ENCODE peak calls at places on chromosomes 2 and 18, in four cellular contexts. D, A, X and P are unnamed samples.

GRCh38 chr2:11018651-11019185 is 107.0 kb downstream of the KCNF1 start:
- DNase-seq in A (no peak), X (no peak), D (no peak), P (no peak)

GRCh38 chr18:41266214-41266613 is 688.8 kb upstream of the PIK3C3 start:
- DNase-seq in X (no peak), A (no peak), D (no peak), P (no peak)

GRCh38 chr2:6986251-6986893 is 69.2 kb downstream of the RNF144A start:
- DNase-seq in X (no peak), D (no peak), A (no peak), P (no peak)

GRCh38 chr2:45938649-45939511 is 287.4 kb downstream of the PRKCE start:
- DNase-seq in D (peak; percentile 75), X (peak; percentile 96), A (peak; percentile 73), P (peak; percentile 86)

GRCh38 chr2:69097148-69097610 is 84.2 kb downstream of the ANTXR1 start:
- DNase-seq in D (no peak), X (no peak), A (no peak), P (no peak)

GRCh38 chr2:3847397-3848052 is 144.2 kb downstream of the DCDC2C start:
- DNase-seq in X (no peak), A (no peak), D (no peak), P (no peak)

GRCh38 chr18:54945726-54946125 is 13.5 kb downstream of the CCDC68 start:
- DNase-seq in X (no peak), D (no peak), A (no peak), P (no peak)

GRCh38 chr2:233848276-233848675 is 6.1 kb downstream of the HJURP start:
- DNase-seq in A (no peak), D (no peak), X (no peak), P (no peak)

GRCh38 chr2:143937563-143938346 is 582.2 kb downstream of the ZEB2 start:
- DNase-seq in A (no peak), X (no peak), D (peak; percentile 30), P (no peak)

GRCh38 chr2:26491563-26492167 is 13.7 kb upstream of the OTOF start:
- DNase-seq in A (no peak), D (peak; percentile 5), X (no peak), P (no peak)

GRCh38 chr2:24201496-24201895 is 26.6 kb downstream of the FAM228A start:
- DNase-seq in D (peak; percentile 45), X (no peak), A (no peak), P (no peak)

GRCh38 chr2:101699191-101699938 is 1.9 kb downstream of the MAP4K4 start:
- DNase-seq in A (no peak), D (no peak), X (no peak), P (no peak)

GRCh38 chr2:88329815-88330603 is 122.5 kb downstream of the FOXI3 start:
- DNase-seq in A (no peak), D (no peak), X (peak; percentile 11), P (no peak)

GRCh38 chr2:240254337-240255164 is 114.1 kb upstream of the OTOS start:
- DNase-seq in A (no peak), D (peak; percentile 25), X (no peak), P (no peak)

GRCh38 chr2:13686262-13686661 is 946.3 kb upstream of the LRATD1 start:
- DNase-seq in A (no peak), D (no peak), X (no peak), P (no peak)

GRCh38 chr2:24209389-24210105 is 34.7 kb downstream of the FAM228A start:
- DNase-seq in D (no peak), X (no peak), A (no peak), P (no peak)

GRCh38 chr18:78685250-78685979 is 294.2 kb upstream of the SALL3 start:
- DNase-seq in A (no peak), X (no peak), D (no peak), P (no peak)

GRCh38 chr2:119721462-119721861 is 38.3 kb upstream of the PTPN4 start:
- DNase-seq in D (no peak), X (no peak), A (no peak), P (no peak)

GRCh38 chr2:24863636-24864035 is 56.4 kb downstream of the ADCY3 start:
- DNase-seq in X (no peak), D (no peak), A (no peak), P (no peak)

GRCh38 chr2:207482630-207483029 is 47.1 kb upstream of the CREB1 start:
- DNase-seq in A (no peak), D (no peak), X (no peak), P (no peak)

GRCh38 chr18:44325903-44326650 is 354.6 kb upstream of the SETBP1 start:
- DNase-seq in X (peak; percentile 9), A (peak; percentile 20), D (peak; percentile 39), P (no peak)

GRCh38 chr2:47008381-47009280 is 93.0 kb upstream of the MCFD2 start:
- DNase-seq in D (peak; percentile 77), X (no peak), A (peak; percentile 49), P (peak; percentile 75)

GRCh38 chr2:148391324-148391723 is 253.2 kb upstream of the EPC2 start:
- DNase-seq in D (no peak), X (no peak), A (no peak), P (no peak)

GRCh38 chr2:206071832-206072231 is 14.1 kb downstream of the INO80D start:
- DNase-seq in D (no peak), X (no peak), A (no peak), P (no peak)

GRCh38 chr2:100588071-100588786 is 25.4 kb downstream of the PDCL3 start:
- DNase-seq in A (no peak), D (no peak), X (no peak), P (no peak)

GRCh38 chr2:128155970-128156369 is 65.0 kb downstream of the UGGT1 start:
- DNase-seq in X (no peak), D (no peak), A (no peak), P (no peak)

GRCh38 chr2:10771786-10772185 is 40.8 kb downstream of the PDIA6 start:
- DNase-seq in A (no peak), X (no peak), D (no peak), P (peak; percentile 29)

GRCh38 chr2:106562826-106563594 is 75.8 kb downstream of the CD8B2 start:
- DNase-seq in D (no peak), A (no peak), X (no peak), P (no peak)

GRCh38 chr2:23944527-23944926 is 4.3 kb downstream of the UBXN2A start:
- DNase-seq in A (no peak), X (no peak), D (no peak), P (no peak)

GRCh38 chr2:7867858-7868257 is 814.0 kb upstream of the ID2 start:
- DNase-seq in A (no peak), X (no peak), D (no peak), P (no peak)

GRCh38 chr2:191571163-191571769 is 106.7 kb upstream of the NABP1 start:
- DNase-seq in D (no peak), X (no peak), A (no peak), P (no peak)

GRCh38 chr18:26071725-26072124 is 18.7 kb downstream of the SS18 start:
- DNase-seq in X (no peak), D (no peak), A (no peak), P (no peak)

GRCh38 chr2:118321436-118322100 is 233.3 kb downstream of the INSIG2 start:
- DNase-seq in D (no peak), A (no peak), X (no peak), P (no peak)

GRCh38 chr2:216057688-216058193 is 23.9 kb downstream of the PECR start:
- DNase-seq in X (no peak), A (no peak), D (no peak), P (no peak)

GRCh38 chr2:1744446-1745170 is at the start of gene PXDN:
- DNase-seq in D (peak; percentile 68), A (peak; percentile 79), X (no peak), P (no peak)

GRCh38 chr2:158732573-158733429 is 62.3 kb upstream of the DAPL1 start:
- DNase-seq in A (no peak), D (no peak), X (no peak), P (no peak)

GRCh38 chr2:80016166-80016565 is 288.4 kb downstream of the LRRTM1 start:
- DNase-seq in D (no peak), X (no peak), A (no peak), P (no peak)

GRCh38 chr2:229348135-229348534 is 77.0 kb upstream of the PID1 start:
- DNase-seq in D (no peak), X (no peak), A (no peak), P (no peak)

GRCh38 chr2:2302359-2302758 is 28.7 kb downstream of the MYT1L start:
- DNase-seq in A (no peak), X (no peak), D (no peak), P (no peak)

GRCh38 chr18:62928316-62928715 is 213.0 kb downstream of the PHLPP1 start:
- DNase-seq in D (no peak), A (no peak), X (no peak), P (no peak)
- TF ChIP-seq CTCF in D (no peak), A (no peak), X (no peak), P (no peak)

GRCh38 chr2:179020156-179020750 is 29.7 kb downstream of the CCDC141 start:
- DNase-seq in X (no peak), A (no peak), D (no peak), P (no peak)

GRCh38 chr2:179019260-179019659 is 30.7 kb downstream of the CCDC141 start:
- DNase-seq in D (no peak), A (no peak), X (no peak), P (no peak)

GRCh38 chr2:179024445-179024844 is 25.5 kb downstream of the CCDC141 start:
- DNase-seq in X (no peak), A (no peak), D (no peak), P (no peak)

GRCh38 chr2:179022685-179023084 is 27.3 kb downstream of the CCDC141 start:
- DNase-seq in A (no peak), D (peak; percentile 47), X (no peak), P (no peak)

GRCh38 chr2:179021258-179021657 is 28.7 kb downstream of the CCDC141 start:
- DNase-seq in D (no peak), X (no peak), A (no peak), P (no peak)
- H3K36me3 ChIP-seq in D (no peaks in the 10 kb centered on the region), X (no peaks in the 10 kb centered on the region), A (no peaks in the 10 kb centered on the region), P (no peaks in the 10 kb centered on the region)

GRCh38 chr2:62267687-62268086 is 71.8 kb downstream of the B3GNT2 start:
- DNase-seq in A (no peak), X (no peak), D (no peak), P (no peak)
- TF ChIP-seq CTCF in A (no peak), X (no peak), D (no peak), P (no peak)

GRCh38 chr18:62248313-62248712 is 61.3 kb downstream of the RELCH start:
- DNase-seq in X (no peak), D (no peak), A (no peak), P (no peak)
- H3K36me3 ChIP-seq in X (no peaks in the 10 kb centered on the region), D (no peaks in the 10 kb centered on the region), A (peaks cover 46% of the 10 kb centered on the region), P (peaks cover 26% of the 10 kb centered on the region)

DNA sequence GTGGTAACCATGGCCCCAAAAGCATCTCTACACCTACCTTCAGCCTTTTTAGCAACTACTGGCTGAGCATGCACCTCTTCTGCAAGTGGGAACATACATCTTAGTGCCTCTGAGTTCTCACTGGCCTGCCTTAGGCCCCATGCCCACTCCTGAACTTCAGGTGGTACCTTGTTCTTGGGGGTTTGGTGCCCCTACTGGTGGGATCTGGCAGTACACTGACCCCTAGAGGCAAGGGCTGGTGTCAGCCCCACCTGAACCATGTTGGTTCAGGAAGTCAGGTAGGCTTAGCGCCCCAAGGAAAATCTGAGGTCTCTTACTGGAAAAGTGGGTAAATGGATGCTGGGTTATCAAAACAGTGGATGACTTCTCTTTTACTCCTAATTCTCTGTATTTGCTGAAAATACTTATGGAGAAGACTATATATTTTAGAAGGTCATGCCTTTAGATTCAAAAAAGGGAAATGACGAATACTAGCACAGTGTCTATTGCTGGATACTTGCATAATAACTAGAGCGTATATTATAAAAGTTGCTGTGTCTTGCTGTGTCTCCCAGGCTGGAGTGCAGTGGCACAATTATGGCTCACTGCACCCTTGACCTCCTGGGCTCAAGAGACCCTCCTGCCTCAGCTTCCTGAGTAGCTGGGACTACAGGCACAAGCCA is 84.6 kb downstream of the RAB31 start:
- DNase-seq in A (no peak), D (no peak), X (no peak), P (no peak)
- TF ChIP-seq CTCF in A (peak; percentile 33), D (no peak), X (peak; percentile 65), P (peak; percentile 36)